ENCODE peak calls at places on chromosomes 6 and 20, in eight cellular contexts. Z is heart left ventricle, E is fibroblast of mammary gland, T is cardiac muscle cell, W is ovary, U is GM12878, O is IMR-90, L is gastrocnemius medialis. N is an unnamed sample.

GRCh38 chr6:65117854-65118409 is 589.1 kb downstream of the EYS start:
- DNase-seq in Z (no peak), E (no peak), T (no peak), W (no peak), U (no peak), O (no peak), L (no peak), N (no peak)

GRCh38 chr6:14092861-14093789 is 24.4 kb upstream of the CD83 start:
- DNase-seq in Z (no peak), E (peak; percentile 59), T (no peak), W (no peak), U (no peak), O (no peak), L (no peak), N (no peak)

GRCh38 chr6:118580585-118581419 is 32.7 kb downstream of the PLN start:
- DNase-seq in Z (peak; percentile 30), E (peak; percentile 91), T (peak; percentile 80), W (no peak), U (no peak), O (peak; percentile 78), L (peak; percentile 71), N (peak; percentile 62)

GRCh38 chr6:470051-470900 is 78.7 kb downstream of the IRF4 start:
- DNase-seq in Z (no peak), E (no peak), T (no peak), W (no peak), U (no peak), O (no peak), L (no peak), N (no peak)

GRCh38 chr6:39184906-39185580 is 44.2 kb downstream of the KCNK5 start:
- DNase-seq in Z (no peak), E (no peak), T (no peak), W (no peak), U (no peak), O (no peak), L (no peak), N (no peak)

GRCh38 chr6:83696674-83697073 is 12.2 kb downstream of the SNAP91 start:
- DNase-seq in Z (no peak), E (no peak), T (no peak), W (no peak), U (no peak), O (no peak), L (no peak), N (no peak)

GRCh38 chr6:107677399-107677798 is 146.7 kb downstream of the SCML4 start:
- DNase-seq in Z (no peak), E (no peak), T (no peak), W (no peak), U (no peak), O (no peak), L (no peak), N (no peak)

GRCh38 chr6:168942646-168943045 is 311.0 kb downstream of the THBS2 start:
- DNase-seq in Z (no peak), E (no peak), T (no peak), W (no peak), U (no peak), O (no peak), L (no peak), N (no peak)

GRCh38 chr20:9359561-9360308 is 154.7 kb upstream of the LAMP5 start:
- DNase-seq in Z (peak; percentile 29), E (peak; percentile 78), T (peak; percentile 50), W (no peak), U (no peak), O (peak; percentile 70), L (peak; percentile 8), N (no peak)

GRCh38 chr6:95576218-95576617 is 1.1 kb upstream of the MANEA start:
- DNase-seq in Z (no peak), E (no peak), T (no peak), W (no peak), U (no peak), O (no peak), L (no peak), N (no peak)

GRCh38 chr6:3797231-3798200 is 46.0 kb upstream of the PXDC1 start:
- DNase-seq in Z (no peak), E (peak; percentile 39), T (no peak), W (no peak), U (no peak), O (peak; percentile 79), L (no peak), N (no peak)

GRCh38 chr20:53738945-53739798 is 145.5 kb upstream of the ZNF217 start:
- DNase-seq in Z (no peak), E (no peak), T (no peak), W (no peak), U (no peak), O (no peak), L (no peak), N (no peak)

GRCh38 chr6:89483111-89483720 is 50.3 kb downstream of the ANKRD6 start:
- DNase-seq in Z (peak; percentile 35), E (no peak), T (peak; percentile 56), W (peak; percentile 36), U (no peak), O (no peak), L (no peak), N (peak; percentile 61)

GRCh38 chr6:1689141-1689540 is 79.4 kb downstream of the FOXC1 start:
- DNase-seq in Z (no peak), E (no peak), T (no peak), W (no peak), U (no peak), O (no peak), L (no peak), N (no peak)

GRCh38 chr6:53394704-53395103 is 46.0 kb upstream of the ELOVL5 start:
- DNase-seq in Z (no peak), E (no peak), T (no peak), W (no peak), U (no peak), O (no peak), L (no peak), N (no peak)

GRCh38 chr6:136274062-136274461 is 15.6 kb downstream of the BCLAF1 start:
- DNase-seq in Z (no peak), E (no peak), T (no peak), W (no peak), U (no peak), O (no peak), L (no peak), N (no peak)

DNA sequence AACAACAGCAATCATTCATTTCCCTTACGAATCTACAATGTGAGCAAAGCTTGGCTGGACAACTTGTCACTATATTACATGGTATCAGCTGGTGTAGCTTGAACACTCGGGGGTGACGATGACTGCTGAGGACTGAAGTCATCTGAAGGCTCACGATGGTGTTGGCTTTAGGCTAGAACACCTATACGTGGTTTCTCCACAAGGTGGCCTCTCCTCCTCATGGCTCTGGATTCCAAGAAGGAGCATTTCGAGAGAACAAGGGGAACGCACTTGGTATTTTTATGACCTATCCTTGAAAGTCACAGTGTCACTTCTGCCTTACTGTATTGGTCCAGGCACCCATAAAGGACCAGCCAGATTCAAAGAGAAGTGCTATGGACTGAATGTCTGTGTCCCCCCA is 37.5 kb upstream of the ADGRF1 start:
- DNase-seq in Z (no peak), E (no peak), T (no peak), W (no peak), U (no peak), O (no peak), L (no peak), N (no peak)
- TF ChIP-seq CTCF in Z (no peak), E (peak; percentile 24), T (peak; percentile 25), W (no peak), U (no peak), O (peak; percentile 21), L (no peak), N (no peak)

GRCh38 chr20:2693996-2694471 is 1.5 kb downstream of the EBF4 start:
- DNase-seq in Z (peak; percentile 36), E (no peak), T (no peak), W (no peak), U (no peak), O (no peak), L (no peak), N (no peak)
- H3K4me3 ChIP-seq in Z (peak overlapping the region; percentile 60), E (no peak overlapping the region), T (peak overlapping the region; percentile 39), W (peak overlapping the region; percentile 64), U (no peak overlapping the region), O (no peak overlapping the region), L (peak overlapping the region; percentile 45), N (peak overlapping the region; percentile 43)

GRCh38 chr6:167290786-167291622 is at the start of gene UNC93A:
- DNase-seq in Z (no peak), E (no peak), T (no peak), W (no peak), U (no peak), O (no peak), L (no peak), N (no peak)

GRCh38 chr6:167293590-167294091 is 2.5 kb downstream of the UNC93A start:
- DNase-seq in Z (no peak), E (no peak), T (no peak), W (no peak), U (no peak), O (no peak), L (no peak), N (no peak)

GRCh38 chr6:167293088-167293589 is 2.0 kb downstream of the UNC93A start:
- DNase-seq in Z (no peak), E (no peak), T (no peak), W (no peak), U (no peak), O (no peak), L (no peak), N (no peak)

GRCh38 chr6:167291623-167292300 is 647 bp downstream of the UNC93A start:
- DNase-seq in Z (no peak), E (no peak), T (no peak), W (no peak), U (no peak), O (no peak), L (no peak), N (no peak)

DNA sequence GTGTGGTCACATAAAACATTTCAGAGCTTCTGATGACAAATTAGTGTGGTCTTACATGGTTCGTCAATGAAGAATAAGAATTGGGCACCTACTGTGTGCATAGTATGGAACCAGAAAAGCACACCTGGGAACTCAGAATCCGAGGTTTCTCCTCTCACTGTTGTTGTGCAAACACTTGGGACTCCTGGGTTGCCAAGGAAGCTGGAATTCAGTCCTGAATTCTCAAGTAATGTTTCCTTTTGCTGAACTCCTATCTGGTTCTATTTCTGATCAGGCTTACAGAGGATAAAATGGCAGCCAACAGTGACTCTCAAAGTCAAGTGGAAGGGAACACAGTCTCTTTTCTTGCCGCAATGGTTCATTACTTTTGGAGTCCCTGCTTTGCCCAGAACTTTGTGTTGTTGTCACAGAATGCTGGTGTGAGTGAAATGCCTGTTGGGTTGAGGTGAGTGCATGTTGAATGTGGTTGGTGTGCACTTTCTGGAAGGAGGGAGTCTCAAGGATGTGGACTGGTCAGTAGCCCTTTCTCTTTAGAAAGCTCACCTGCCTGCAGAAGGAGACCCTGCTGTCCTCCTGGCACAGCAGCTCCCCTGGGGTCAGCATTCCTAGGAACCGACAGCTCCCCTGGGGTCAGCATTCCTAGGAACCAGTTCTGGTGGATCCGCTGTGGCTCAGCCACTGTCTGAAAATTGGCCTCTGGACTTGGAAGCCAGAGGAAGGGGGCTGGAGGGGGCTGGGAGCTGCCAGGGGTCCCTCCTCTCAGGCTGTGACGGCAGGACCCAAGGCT is 1.4 kb downstream of the UNC93A start:
- DNase-seq in Z (no peak), E (no peak), T (no peak), W (no peak), U (no peak), O (no peak), L (no peak), N (no peak)
- TF ChIP-seq CTCF in Z (no peak), E (no peak), T (no peak), W (no peak), U (no peak), O (no peak), L (no peak), N (no peak)

DNA sequence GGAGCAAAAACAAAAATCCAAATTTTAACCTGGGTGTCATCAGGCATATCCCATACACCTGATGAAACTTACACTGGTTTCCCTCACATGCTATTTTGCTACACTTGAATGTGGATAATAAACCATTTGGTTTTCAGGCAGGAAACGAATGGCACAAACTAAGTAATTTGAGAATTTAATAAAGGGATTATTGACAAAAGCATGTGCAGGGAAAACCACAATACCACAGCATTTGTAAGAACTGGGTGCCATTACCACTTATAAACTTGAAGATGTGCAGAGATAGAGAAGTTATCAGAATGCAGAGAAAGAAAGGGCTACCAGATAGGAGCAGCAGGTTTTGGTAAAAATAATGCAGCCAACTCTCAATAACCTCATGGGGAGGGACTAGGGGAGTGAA is 151.2 kb downstream of the RFX6 start:
- DNase-seq in Z (no peak), E (no peak), T (no peak), W (no peak), U (no peak), O (no peak), L (no peak), N (no peak)
- H3K4me3 ChIP-seq in Z (no peak overlapping the region), E (no peak overlapping the region), T (no peak overlapping the region), W (no peak overlapping the region), U (no peak overlapping the region), O (no peak overlapping the region), L (no peak overlapping the region), N (no peak overlapping the region)